ENCODE peak calls at places on chromosomes 12 and 14, in five cellular contexts. U is PC-3, E is neural progenitor cell, P is hepatocyte, K is MM.1S. R is an unnamed sample.

GRCh38 chr14:45698462-45699134 is 445.6 kb upstream of the MIS18BP1 start:
- DNase-seq in U (no peak), E (no peak), P (peak; percentile 60), K (no peak), R (no peak)

GRCh38 chr12:100163416-100164152 is 20.9 kb upstream of the BLTP3B start:
- DNase-seq in U (peak; percentile 89), E (peak; percentile 93), P (peak; percentile 85), K (peak; percentile 70), R (peak; percentile 95)

GRCh38 chr12:17928708-17929366 is 161.2 kb downstream of the RERGL start:
- DNase-seq in U (peak; percentile 88), E (peak; percentile 2), P (peak; percentile 30), K (no peak), R (peak; percentile 3)

GRCh38 chr14:51846631-51847488 is 13.6 kb upstream of the GNG2 start:
- DNase-seq in U (no peak), E (peak; percentile 84), P (peak; percentile 28), K (peak; percentile 58), R (peak; percentile 93)

GRCh38 chr12:16324772-16325171 is 22.7 kb upstream of the MGST1 start:
- DNase-seq in U (no peak), E (no peak), P (no peak), K (no peak), R (no peak)

GRCh38 chr12:19181666-19182426 is 52.3 kb downstream of the PLEKHA5 start:
- DNase-seq in U (peak; percentile 13), E (no peak), P (no peak), K (no peak), R (no peak)

GRCh38 chr12:105485321-105485910 is 154.9 kb downstream of the C12orf75 start:
- DNase-seq in U (peak; percentile 63), E (no peak), P (peak; percentile 27), K (no peak), R (no peak)

GRCh38 chr12:129075451-129076208 is 222.4 kb downstream of the GLT1D1 start:
- DNase-seq in U (no peak), E (no peak), P (no peak), K (no peak), R (no peak)

GRCh38 chr14:70358631-70359030 is 852 bp downstream of the COX16 start:
- DNase-seq in U (peak; percentile 32), E (no peak), P (no peak), K (no peak), R (no peak)

GRCh38 chr12:15171015-15171646 is 50.1 kb downstream of the RERG start:
- DNase-seq in U (no peak), E (no peak), P (no peak), K (no peak), R (no peak)
- H3K27me3 ChIP-seq in U (peaks cover 37% of the 10 kb centered on the region), E (no peaks in the 10 kb centered on the region), P (no peaks in the 10 kb centered on the region), K (no peaks in the 10 kb centered on the region), R (no peaks in the 10 kb centered on the region)

DNA sequence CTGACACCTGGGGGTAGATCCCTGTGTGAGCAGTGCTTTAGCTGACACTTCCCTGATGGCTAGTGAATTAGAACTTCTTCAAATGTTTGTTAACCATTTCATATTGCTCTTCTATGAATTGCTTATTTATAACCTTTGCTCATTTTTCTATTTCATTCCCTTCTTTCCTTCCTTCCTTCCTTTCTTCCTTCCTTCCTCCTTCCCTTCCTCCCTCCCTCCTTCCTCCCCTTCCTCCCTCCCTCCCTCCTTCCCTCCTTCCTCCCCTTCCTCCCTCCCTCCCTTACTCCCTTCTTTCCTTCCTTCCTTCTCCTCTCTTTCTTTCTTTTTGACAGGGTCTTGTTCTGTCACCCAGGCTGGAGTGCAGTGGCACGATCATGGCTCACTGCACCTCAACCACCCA is 23.3 kb upstream of the CEP170B start:
- DNase-seq in U (no peak), E (no peak), P (no peak), K (no peak), R (no peak)
- TF ChIP-seq EZH2phosphoT487 in U (no peak), E (no peak), P (no peak), K (no peak), R (no peak)

DNA sequence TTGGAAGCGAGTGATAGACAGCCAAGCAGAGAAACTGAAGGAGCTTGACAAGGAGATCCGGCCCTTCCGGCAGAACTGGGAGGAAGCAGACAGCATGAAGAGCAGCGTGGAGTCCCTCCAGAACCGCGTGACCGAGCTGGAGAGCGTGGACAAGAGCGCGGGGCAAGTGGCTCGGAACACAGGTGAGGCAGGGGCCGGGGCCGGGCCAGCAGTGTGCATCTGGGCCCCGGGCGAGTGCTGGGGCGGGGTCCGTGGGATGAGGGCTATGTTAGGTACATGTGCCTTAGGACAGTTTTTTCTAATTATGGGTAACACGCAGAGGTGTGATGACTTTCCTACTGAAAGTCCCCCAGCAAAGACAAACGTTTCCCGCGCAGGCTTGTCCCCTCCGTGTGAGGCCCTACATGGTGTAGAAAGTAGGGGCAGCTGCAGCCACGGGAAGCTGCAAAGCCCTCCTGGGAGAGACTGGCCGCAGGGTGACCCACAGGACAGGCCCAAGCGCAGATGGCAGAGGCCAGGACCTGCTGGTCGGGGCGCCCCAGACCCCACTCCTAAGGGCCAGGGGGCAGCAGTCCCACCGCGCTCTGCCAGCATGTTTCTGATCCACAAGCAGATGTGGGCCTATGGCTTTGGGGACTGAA is 19.1 kb upstream of the AMN start:
- DNase-seq in U (no peak), E (no peak), P (no peak), K (no peak), R (no peak)
- H3K79me2 ChIP-seq in U (no peaks in the 10 kb centered on the region), E (no peaks in the 10 kb centered on the region), P (no peaks in the 10 kb centered on the region), K (peaks cover 10% of the 10 kb centered on the region), R (no peaks in the 10 kb centered on the region)

DNA sequence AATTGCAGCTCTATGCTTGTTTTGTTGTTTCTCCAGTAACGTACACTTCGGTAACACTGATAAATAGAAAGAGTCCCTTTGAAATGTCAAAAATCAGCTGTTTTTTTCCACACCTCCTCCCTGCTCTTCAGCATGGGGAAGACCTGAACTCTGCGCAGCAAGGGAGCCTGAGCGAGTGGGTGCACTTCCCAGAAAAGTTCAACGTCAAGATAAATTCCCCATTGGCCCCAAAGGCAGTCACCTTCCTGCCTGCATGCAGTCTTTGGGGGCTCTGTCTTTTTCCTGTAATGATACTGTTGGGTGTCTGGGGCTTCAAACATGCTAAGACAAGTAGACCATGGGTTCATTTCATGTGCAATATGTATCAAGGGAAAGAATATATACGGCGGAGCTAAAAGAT is 8.8 kb upstream of the FOXG1 start:
- DNase-seq in U (no peak), E (no peak), P (no peak), K (no peak), R (no peak)
- H3K27me3 ChIP-seq in U (peaks cover 83% of the 10 kb centered on the region), E (peaks cover 100% of the 10 kb centered on the region), P (peaks cover 84% of the 10 kb centered on the region), K (no peaks in the 10 kb centered on the region), R (peaks cover 89% of the 10 kb centered on the region)

GRCh38 chr12:57096099-57096572 is 7.2 kb downstream of the NAB2 start:
- DNase-seq in U (no peak), E (no peak), P (peak; percentile 47), K (no peak), R (no peak)
- TF ChIP-seq EZH2phosphoT487 in U (no peak), E (no peak), P (no peak), K (no peak), R (no peak)